ENCODE peak calls at places on chromosomes 11 and 22, in seven cellular contexts. I is ELF-1; H is cardiac muscle cell; U is gastrocnemius medialis; K is A549; W is activated effector memory CD4-positive, alpha-beta T cell treated with Interleukin-2 at 50 U/mL for 16 hours; O is stimulated activated CD8-positive, alpha-beta memory T cell treated with anti-CD3 and anti-CD28 coated beads, Interleukin-2, amount 100 ng/mL, for 48 hours. T is an unnamed sample.

GRCh38 chr11:118915941-118916841 is 9.5 kb downstream of the BCL9L start:
- DNase-seq in W (no peak), U (peak; percentile 53), O (no peak), K (peak; percentile 3), H (no peak), I (no peak), T (no peak)

GRCh38 chr22:45867118-45867905 is 109.7 kb downstream of the WNT7B start:
- DNase-seq in O (no peak), H (peak; percentile 70), W (no peak), U (no peak), K (no peak), I (peak; percentile 64), T (peak; percentile 46)

GRCh38 chr11:63405114-63405513 is 35.5 kb downstream of the SLC22A9 start:
- DNase-seq in H (no peak), I (no peak), K (no peak), O (no peak), W (no peak), U (no peak), T (no peak)

GRCh38 chr22:27183474-27183873 is 526.1 kb downstream of the MIAT start:
- DNase-seq in W (no peak), I (no peak), O (no peak), H (no peak), K (no peak), U (no peak), T (no peak)

GRCh38 chr22:27720860-27721259 is 80.7 kb downstream of the MN1 start:
- DNase-seq in H (no peak), K (no peak), W (no peak), O (no peak), I (no peak), U (peak; percentile 79), T (no peak)

GRCh38 chr11:110389946-110390345 is 39.8 kb upstream of the FDX1 start:
- DNase-seq in K (no peak), O (no peak), W (no peak), I (no peak), H (no peak), U (no peak), T (no peak)

GRCh38 chr11:128288368-128288767 is 299.0 kb downstream of the ETS1 start:
- DNase-seq in W (no peak), I (no peak), O (no peak), H (peak; percentile 62), U (no peak), K (no peak), T (no peak)

GRCh38 chr11:92550411-92550810 is 325.8 kb downstream of the FAT3 start:
- DNase-seq in W (no peak), U (no peak), K (no peak), I (peak; percentile 25), O (no peak), H (no peak), T (no peak)

GRCh38 chr11:10605941-10606381 is 37.5 kb upstream of the LYVE1 start:
- DNase-seq in I (peak; percentile 46), H (peak; percentile 55), W (no peak), O (no peak), U (peak; percentile 54), K (no peak), T (no peak)

GRCh38 chr11:63738720-63739360 is 29.7 kb downstream of the ZFTA start:
- DNase-seq in U (peak; percentile 61), O (peak; percentile 18), I (peak; percentile 77), W (peak; percentile 37), K (peak; percentile 83), H (peak; percentile 76), T (peak; percentile 33)

GRCh38 chr11:69163842-69164241 is 8.1 kb downstream of the SMIM38 start:
- DNase-seq in U (no peak), O (no peak), H (no peak), I (no peak), W (no peak), K (no peak), T (no peak)

GRCh38 chr11:65851811-65852507 is 6.0 kb downstream of the CFL1 start:
- DNase-seq in H (no peak), U (no peak), W (no peak), I (peak; percentile 23), O (no peak), K (no peak), T (no peak)

GRCh38 chr11:134955281-134955680 is 543.2 kb upstream of the B3GAT1 start:
- DNase-seq in U (no peak), H (no peak), I (no peak), W (no peak), O (no peak), K (no peak), T (no peak)

GRCh38 chr22:37037669-37038068 is 13.9 kb upstream of the KCTD17 start:
- DNase-seq in O (no peak), H (no peak), W (no peak), K (no peak), U (no peak), I (no peak), T (no peak)

GRCh38 chr11:76578655-76579046 is 91.9 kb downstream of the LRRC32 start:
- DNase-seq in K (no peak), U (peak; percentile 33), H (no peak), W (no peak), O (no peak), I (peak; percentile 96), T (no peak)

GRCh38 chr22:46518038-46518437 is 19.4 kb downstream of the CELSR1 start:
- DNase-seq in O (no peak), U (no peak), I (no peak), H (no peak), K (no peak), W (no peak), T (no peak)

GRCh38 chr11:20647976-20648565 is 21.3 kb upstream of the NELL1 start:
- DNase-seq in K (peak; percentile 41), O (no peak), W (no peak), I (peak; percentile 82), U (no peak), H (peak; percentile 66), T (peak; percentile 65)

GRCh38 chr11:7900686-7901085 is 30.4 kb downstream of the OR10A6 start:
- DNase-seq in K (no peak), H (no peak), I (no peak), O (no peak), W (no peak), U (no peak), T (no peak)

GRCh38 chr11:116507849-116508695 is 264.7 kb downstream of the BUD13 start:
- DNase-seq in I (no peak), W (no peak), H (no peak), U (no peak), O (no peak), K (no peak), T (no peak)

GRCh38 chr11:12170984-12171383 is 60.6 kb downstream of the MICAL2 start:
- DNase-seq in H (no peak), O (no peak), W (no peak), K (no peak), U (peak; percentile 47), I (no peak), T (no peak)

T was measured in mesothelial cell of epicardium.